ENCODE peak calls at places on chromosomes 2 and 18, in nine cellular contexts. G is lower leg skin, W is uterus, H is A549, R is stomach, N is body of pancreas, A is upper lobe of left lung, L is erythroblast, K is ovary. Z is an unnamed sample.

GRCh38 chr2:168697668-168698121 is 104.7 kb upstream of the NOSTRIN start:
- DNase-seq in L (no peak), G (no peak), A (no peak), K (no peak), R (no peak), N (no peak), H (no peak), W (no peak), Z (no peak)

GRCh38 chr18:74485860-74486849 is 10.0 kb upstream of the CNDP2 start:
- DNase-seq in N (no peak), H (no peak), L (no peak), A (no peak), G (no peak), W (no peak), R (no peak), K (no peak), Z (no peak)

GRCh38 chr2:150095361-150095760 is 392.1 kb downstream of the RND3 start:
- DNase-seq in A (no peak), R (no peak), H (no peak), L (no peak), N (no peak), G (no peak), W (no peak), K (no peak), Z (no peak)

GRCh38 chr2:203471323-203471722 is 63.8 kb downstream of the RAPH1 start:
- DNase-seq in G (no peak), N (no peak), K (no peak), R (no peak), A (no peak), L (no peak), W (no peak), H (no peak), Z (no peak)

GRCh38 chr18:45571714-45572113 is 43.6 kb upstream of the SLC14A2 start:
- DNase-seq in L (no peak), K (no peak), A (no peak), H (no peak), G (no peak), W (no peak), N (no peak), R (no peak), Z (no peak)

GRCh38 chr2:112850588-112850987 is 14.0 kb upstream of the IL1B start:
- DNase-seq in G (no peak), H (no peak), A (no peak), L (no peak), K (no peak), R (no peak), N (no peak), W (no peak), Z (no peak)

GRCh38 chr18:79926306-79926705 is 25.1 kb downstream of the SLC66A2 start:
- DNase-seq in L (no peak), W (peak; percentile 9), N (peak; percentile 0), A (peak; percentile 18), K (peak; percentile 13), R (peak; percentile 18), H (no peak), G (peak; percentile 8), Z (no peak)

GRCh38 chr2:237361194-237361986 is 52.6 kb downstream of the COL6A3 start:
- DNase-seq in G (no peak), A (no peak), W (no peak), L (no peak), N (no peak), H (no peak), K (no peak), R (no peak), Z (no peak)

GRCh38 chr2:177399376-177399775 is 6.8 kb downstream of the AGPS start:
- DNase-seq in H (no peak), N (no peak), G (no peak), L (peak; percentile 23), K (no peak), R (no peak), A (no peak), W (no peak), Z (no peak)

GRCh38 chr2:44330801-44331200 is 30.5 kb downstream of the PREPL start:
- DNase-seq in H (no peak), N (no peak), L (no peak), A (no peak), G (no peak), R (no peak), K (no peak), W (no peak), Z (no peak)

GRCh38 chr18:32274307-32274706 is 84.5 kb downstream of the MEP1B start:
- DNase-seq in R (no peak), W (no peak), L (no peak), H (no peak), N (no peak), A (no peak), K (no peak), G (no peak), Z (no peak)

GRCh38 chr18:59646946-59647307 is 50.3 kb downstream of the CCBE1 start:
- DNase-seq in A (no peak), K (no peak), R (no peak), G (no peak), H (no peak), N (no peak), L (no peak), W (no peak), Z (no peak)

GRCh38 chr2:182542501-182543258 is 115.8 kb upstream of the PDE1A start:
- DNase-seq in H (no peak), N (no peak), R (no peak), A (no peak), G (no peak), L (no peak), K (peak; percentile 26), W (no peak), Z (no peak)

GRCh38 chr2:96464651-96465050 is 40.5 kb downstream of the NEURL3 start:
- DNase-seq in K (no peak), N (no peak), A (no peak), H (no peak), W (no peak), L (no peak), G (no peak), R (no peak), Z (no peak)

GRCh38 chr18:13564579-13564978 is 161.8 kb downstream of the FAM210A start:
- DNase-seq in N (no peak), K (no peak), R (no peak), H (no peak), L (no peak), W (no peak), A (no peak), G (no peak), Z (no peak)

GRCh38 chr18:6509417-6510198 is 94.9 kb upstream of the L3MBTL4 start:
- DNase-seq in G (no peak), H (no peak), L (no peak), W (no peak), A (no peak), N (no peak), R (no peak), K (no peak), Z (no peak)

GRCh38 chr18:49479381-49480137 is 7.5 kb downstream of the C18orf32 start:
- DNase-seq in H (no peak), L (no peak), R (no peak), G (no peak), A (no peak), K (no peak), N (no peak), W (no peak), Z (no peak)
- TF ChIP-seq POLR2A in H (no peak), L (no peak), R (no peak), G (no peak), A (no peak), K (no peak), N (no peak), W (no peak), Z (no peak)

DNA sequence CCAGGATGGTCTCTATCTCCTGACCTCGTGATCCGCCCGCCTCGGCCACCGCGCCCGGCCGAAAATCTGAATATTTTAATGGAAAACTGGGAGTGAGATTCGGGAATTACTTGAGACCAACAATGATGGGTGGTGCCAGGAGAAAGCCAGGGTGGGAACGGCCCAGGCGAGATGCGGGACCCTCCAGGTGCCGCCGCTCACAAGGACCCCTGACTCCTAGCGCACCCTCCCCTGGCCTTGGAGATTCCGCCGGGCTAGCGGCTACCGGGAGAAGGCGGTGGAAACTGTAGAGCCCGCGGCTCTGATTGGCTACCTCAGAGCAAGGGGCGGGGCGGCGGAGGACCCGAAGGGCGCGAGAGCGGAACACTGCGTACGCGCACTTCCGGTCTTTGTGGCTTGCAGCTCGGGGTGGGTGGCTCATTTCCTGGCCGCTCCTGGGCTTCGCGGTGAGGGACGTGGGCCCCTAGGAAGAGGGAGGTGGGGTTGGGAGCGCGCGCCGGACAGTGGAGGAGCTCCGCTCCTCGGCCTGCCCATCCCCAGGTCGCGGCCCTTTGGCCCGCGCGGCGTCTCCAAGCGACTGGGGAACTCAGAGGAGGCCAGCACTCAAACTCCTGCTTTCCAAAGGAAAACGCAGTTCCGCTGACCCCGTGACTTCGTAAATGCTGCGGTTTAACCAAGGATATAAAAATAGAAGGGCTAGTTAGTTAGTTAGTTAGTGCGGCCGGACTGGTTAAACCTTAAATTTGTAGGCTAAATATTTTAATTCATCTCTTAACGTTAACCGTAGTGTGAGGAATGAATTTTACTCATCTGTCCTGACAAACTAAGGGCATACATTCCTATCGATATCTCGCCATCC is at the start of gene ZNF397:
- DNase-seq in L (peak; percentile 98), R (peak; percentile 98), H (peak; percentile 94), G (peak; percentile 97), W (peak; percentile 97), N (peak; percentile 97), A (peak; percentile 99), K (peak; percentile 98), Z (peak; percentile 76)
- TF ChIP-seq POLR2A in L (peak; percentile 95), R (no peak), H (peak; percentile 53), G (no peak), W (peak; percentile 97), N (peak; percentile 84), A (peak; percentile 99), K (peak; percentile 98), Z (peak; percentile 59)

GRCh38 chr2:131046580-131047274 is 46.5 kb downstream of the FAM168B start:
- DNase-seq in H (no peak), A (no peak), N (no peak), R (peak; percentile 15), K (no peak), L (no peak), G (no peak), W (no peak), Z (no peak)
- TF ChIP-seq POLR2A in H (no peak), A (no peak), N (no peak), R (no peak), K (no peak), L (no peak), G (no peak), W (no peak), Z (no peak)

GRCh38 chr2:165018207-165018606 is 62.9 kb upstream of the SLC38A11 start:
- DNase-seq in G (no peak), H (no peak), W (no peak), A (no peak), L (no peak), R (no peak), N (no peak), K (no peak), Z (no peak)
- TF ChIP-seq POLR2A in G (no peak), H (no peak), W (no peak), A (no peak), L (no peak), R (no peak), N (no peak), K (no peak), Z (no peak)

GRCh38 chr2:202033317-202034248 is at the start of gene FZD7:
- DNase-seq in H (peak; percentile 89), G (peak; percentile 88), A (peak; percentile 89), L (peak; percentile 86), N (peak; percentile 90), K (peak; percentile 95), R (peak; percentile 91), W (peak; percentile 95), Z (peak; percentile 83)
- TF ChIP-seq POLR2A in H (peak; percentile 55), G (no peak), A (peak; percentile 69), L (no peak), N (peak; percentile 43), K (peak; percentile 72), R (no peak), W (peak; percentile 71), Z (peak; percentile 46)

GRCh38 chr2:219418155-219418569 is at the start of gene DES:
- DNase-seq in N (no peak), L (no peak), G (no peak), R (no peak), W (peak; percentile 88), A (no peak), K (peak; percentile 68), H (no peak), Z (no peak)
- TF ChIP-seq POLR2A in N (no peak), L (no peak), G (no peak), R (no peak), W (peak; percentile 42), A (no peak), K (peak; percentile 20), H (no peak), Z (no peak)